ENCODE peak calls at places on chromosomes 13 and 19, in six cellular contexts. I is adipocyte; X is NCI-H2081; E is lower leg skin; U is stimulated activated CD4-positive, alpha-beta T cell treated with anti-CD3 and anti-CD28 coated beads, TNF-alpha, amount 100 ng/mL, for 24 hours; T is NCI-H526 treated with DMSO at 0.1 percent for 48 hours. D is an unnamed sample.

GRCh38 chr19:58361900-58362271 is 665 bp downstream of the ZNF497 start:
- DNase-seq in I (no peak), E (peak), U (peak), T (peak), X (peak), D (peak)

GRCh38 chr19:57606931-57607330 is 7.1 kb upstream of the ZNF134 start:
- DNase-seq in T (no peak), I (no peak), E (no peak), U (no peak), X (no peak), D (no peak)

GRCh38 chr19:14368011-14368513 is 13.2 kb upstream of the ADGRE5 start:
- DNase-seq in U (no peak), E (no peak), T (no peak), I (no peak), X (no peak), D (no peak)

GRCh38 chr19:15187026-15188007 is 13.5 kb downstream of the NOTCH3 start:
- DNase-seq in X (no peak), E (no peak), T (no peak), I (no peak), U (no peak), D (no peak)

GRCh38 chr13:99281811-99282263 is 23.7 kb upstream of the GPR18 start:
- DNase-seq in T (no peak), U (no peak), E (peak), X (no peak), I (no peak), D (no peak)

GRCh38 chr13:99425485-99426341 is 75.6 kb upstream of the TM9SF2 start:
- DNase-seq in T (no peak), E (no peak), U (no peak), X (no peak), I (no peak), D (no peak)

GRCh38 chr19:45477713-45478453 is 10.1 kb downstream of the FOSB start:
- DNase-seq in E (no peak), I (no peak), U (no peak), X (peak), T (no peak), D (no peak)

GRCh38 chr19:45417151-45417550 is 6.6 kb downstream of the ERCC1 start:
- DNase-seq in I (no peak), T (no peak), E (no peak), X (no peak), U (no peak), D (no peak)

GRCh38 chr19:56092685-56093631 is 28.1 kb downstream of the ZNF787 start:
- DNase-seq in I (no peak), U (no peak), E (no peak), T (no peak), X (no peak), D (no peak)

GRCh38 chr19:41957838-41958366 is 1.2 kb downstream of the RABAC1 start:
- DNase-seq in U (no peak), I (peak), T (peak), E (no peak), X (peak), D (peak)

GRCh38 chr19:2701361-2702169 is 929 bp downstream of the GNG7 start:
- DNase-seq in X (no peak), E (no peak), I (no peak), T (no peak), U (no peak), D (no peak)

GRCh38 chr19:4023600-4024398 is 16.3 kb downstream of the PIAS4 start:
- DNase-seq in X (no peak), T (no peak), I (no peak), E (no peak), U (no peak), D (no peak)

GRCh38 chr13:55566334-55566733 is 1574.4 kb upstream of the PRR20A start:
- DNase-seq in E (no peak), U (no peak), I (no peak), X (no peak), T (no peak), D (no peak)

GRCh38 chr13:48647625-48648024 is 6.1 kb upstream of the CYSLTR2 start:
- DNase-seq in T (no peak), X (no peak), E (no peak), U (no peak), I (peak), D (no peak)